ENCODE peak calls at places on chromosomes 1 and 21, in nine cellular contexts. R, M, V, Q, X, B, O, T and W are unnamed samples.

GRCh38 chr1:3036646-3037280 is 15.5 kb downstream of the ACTRT2 start:
- DNase-seq in R (peak), M (no peak), V (no peak), Q (no peak), X (no peak), B (no peak), O (no peak), T (no peak), W (no peak)

GRCh38 chr1:35210306-35211112 is 17.6 kb upstream of the SFPQ start:
- DNase-seq in R (no peak), M (no peak), V (no peak), Q (no peak), X (no peak), B (no peak), O (peak), T (no peak), W (no peak)

GRCh38 chr1:12251442-12251841 is 21.6 kb downstream of the VPS13D start:
- DNase-seq in R (no peak), M (no peak), V (no peak), Q (no peak), X (no peak), B (no peak), O (no peak), T (no peak), W (no peak)

GRCh38 chr1:110607663-110608230 is 1.6 kb upstream of the KCNA2 start:
- DNase-seq in R (no peak), M (no peak), V (no peak), Q (no peak), X (no peak), B (no peak), O (peak), T (no peak), W (no peak)

GRCh38 chr1:55781944-55782482 is 566.8 kb upstream of the USP24 start:
- DNase-seq in R (no peak), M (no peak), V (no peak), Q (peak), X (no peak), B (no peak), O (no peak), T (no peak), W (peak)

GRCh38 chr1:245807954-245808719 is 653.4 kb downstream of the KIF26B start:
- DNase-seq in R (no peak), M (no peak), V (no peak), Q (no peak), X (no peak), B (no peak), O (no peak), T (peak), W (no peak)

GRCh38 chr1:226991920-226992319 is 51.8 kb downstream of the COQ8A start:
- DNase-seq in R (no peak), M (no peak), V (no peak), Q (no peak), X (no peak), B (no peak), O (no peak), T (no peak), W (no peak)

GRCh38 chr1:212218911-212219310 is 66.3 kb upstream of the PPP2R5A start:
- DNase-seq in R (no peak), M (no peak), V (no peak), Q (peak), X (no peak), B (no peak), O (peak), T (peak), W (no peak)

GRCh38 chr1:108016451-108016920 is 51.5 kb upstream of the VAV3 start:
- DNase-seq in R (no peak), M (no peak), V (no peak), Q (peak), X (no peak), B (no peak), O (peak), T (peak), W (no peak)

GRCh38 chr1:26694597-26695416 is 1.0 kb upstream of the ARID1A start:
- DNase-seq in R (no peak), M (no peak), V (no peak), Q (no peak), X (no peak), B (no peak), O (peak), T (peak), W (no peak)

GRCh38 chr1:206729050-206729449 is 41.5 kb upstream of the IL19 start:
- DNase-seq in R (no peak), M (no peak), V (no peak), Q (no peak), X (no peak), B (no peak), O (no peak), T (no peak), W (no peak)

GRCh38 chr1:154199563-154199879 is 6.6 kb downstream of the CFAP141 start:
- DNase-seq in R (no peak), M (no peak), V (no peak), Q (no peak), X (no peak), B (no peak), O (peak), T (no peak), W (no peak)

GRCh38 chr1:6727535-6727934 is 25.9 kb upstream of the DNAJC11 start:
- DNase-seq in R (peak), M (peak), V (peak), Q (peak), X (no peak), B (peak), O (peak), T (peak), W (peak)

GRCh38 chr1:199113265-199113869 is 474.5 kb downstream of the PTPRC start:
- DNase-seq in R (peak), M (peak), V (no peak), Q (peak), X (no peak), B (peak), O (peak), T (peak), W (peak)

GRCh38 chr21:43778469-43779335 is 2.6 kb upstream of the CSTB start:
- DNase-seq in R (no peak), M (no peak), V (no peak), Q (no peak), X (no peak), B (no peak), O (peak), T (no peak), W (no peak)

GRCh38 chr1:193213998-193214397 is 27.6 kb upstream of the B3GALT2 start:
- DNase-seq in R (no peak), M (no peak), V (no peak), Q (no peak), X (no peak), B (no peak), O (no peak), T (no peak), W (no peak)

GRCh38 chr1:245797592-245798366 is 643.0 kb downstream of the KIF26B start:
- DNase-seq in R (no peak), M (no peak), V (no peak), Q (peak), X (no peak), B (no peak), O (peak), T (peak), W (no peak)

GRCh38 chr1:194709439-194709838 is 1523.0 kb upstream of the B3GALT2 start:
- DNase-seq in R (no peak), M (no peak), V (no peak), Q (no peak), X (no peak), B (no peak), O (peak), T (no peak), W (no peak)

GRCh38 chr1:32736812-32737791 is 34.5 kb upstream of the SYNC start:
- DNase-seq in R (no peak), M (no peak), V (no peak), Q (no peak), X (no peak), B (no peak), O (peak), T (no peak), W (no peak)

GRCh38 chr1:32221581-32221979 is 573 bp downstream of the TMEM234 start:
- DNase-seq in R (no peak), M (no peak), V (no peak), Q (no peak), X (no peak), B (no peak), O (no peak), T (no peak), W (no peak)

GRCh38 chr1:50853325-50853724 is 106.7 kb downstream of the FAF1 start:
- DNase-seq in R (no peak), M (no peak), V (no peak), Q (no peak), X (no peak), B (no peak), O (no peak), T (no peak), W (no peak)

GRCh38 chr1:109218516-109218915 is 4.8 kb downstream of the SARS1 start:
- DNase-seq in R (no peak), M (no peak), V (no peak), Q (no peak), X (no peak), B (no peak), O (peak), T (no peak), W (no peak)

GRCh38 chr21:44483288-44484237 is 28.3 kb downstream of the LRRC3 start:
- DNase-seq in R (no peak), M (no peak), V (no peak), Q (no peak), X (no peak), B (no peak), O (no peak), T (no peak), W (no peak)

GRCh38 chr1:7458946-7459345 is 312.1 kb upstream of the VAMP3 start:
- DNase-seq in R (no peak), M (no peak), V (no peak), Q (no peak), X (no peak), B (no peak), O (no peak), T (no peak), W (no peak)